ENCODE peak calls at places on chromosomes 7 and 10, in five cellular contexts. N is choroid plexus epithelial cell; Q is stimulated activated CD4-positive, alpha-beta T cell treated with anti-CD3 and anti-CD28 coated beads, Interleukin-1b, Interleukin-23, amount 100 ng/mL, for 24 hours; V is tibial nerve; P is stimulated activated naive CD8-positive, alpha-beta T cell treated with anti-CD3 and anti-CD28 coated beads, Interleukin-15, amount 100 ng/mL, for 72 hours. G is an unnamed sample.

GRCh38 chr7:25952277-25953057 is 199.5 kb upstream of the NFE2L3 start:
- DNase-seq in N (no peak), Q (no peak), V (no peak), P (no peak), G (no peak)

GRCh38 chr7:110130669-110131068 is 960.3 kb upstream of the LRRN3 start:
- DNase-seq in N (peak; percentile 24), Q (no peak), V (no peak), P (no peak), G (no peak)

GRCh38 chr10:126357169-126357568 is 31.1 kb downstream of the ADAM12 start:
- DNase-seq in N (no peak), Q (no peak), V (no peak), P (no peak), G (no peak)

GRCh38 chr7:31758770-31759169 is 71.8 kb downstream of the PPP1R17 start:
- DNase-seq in N (no peak), Q (no peak), V (no peak), P (no peak), G (no peak)

GRCh38 chr7:31492086-31492485 is 21.8 kb upstream of the ITPRID1 start:
- DNase-seq in N (no peak), Q (no peak), V (no peak), P (no peak), G (no peak)

GRCh38 chr7:74454059-74454947 is 597 bp downstream of the GTF2IRD1 start:
- DNase-seq in N (no peak), Q (no peak), V (no peak), P (peak; percentile 31), G (no peak)

GRCh38 chr7:81845628-81846259 is 75.9 kb upstream of the HGF start:
- DNase-seq in N (peak; percentile 84), Q (no peak), V (no peak), P (no peak), G (no peak)

GRCh38 chr7:16420649-16421332 is 547 bp downstream of the CRPPA start:
- DNase-seq in N (peak; percentile 95), Q (peak; percentile 47), V (peak; percentile 68), P (peak; percentile 92), G (peak; percentile 14)

GRCh38 chr7:128831178-128831993 is 1.2 kb downstream of the FLNC start:
- DNase-seq in N (peak; percentile 66), Q (no peak), V (no peak), P (no peak), G (no peak)

GRCh38 chr10:95770084-95770720 is 14.2 kb downstream of the ENTPD1 start:
- DNase-seq in N (no peak), Q (no peak), V (no peak), P (no peak), G (no peak)

GRCh38 chr10:23384364-23384763 is 39.8 kb upstream of the C10orf67 start:
- DNase-seq in N (peak; percentile 43), Q (no peak), V (no peak), P (no peak), G (no peak)

GRCh38 chr7:108063520-108063933 is 60.6 kb upstream of the LAMB1 start:
- DNase-seq in N (no peak), Q (no peak), V (no peak), P (peak; percentile 15), G (no peak)

GRCh38 chr7:140214075-140214684 is 37.4 kb upstream of the KDM7A start:
- DNase-seq in N (peak; percentile 48), Q (no peak), V (no peak), P (no peak), G (no peak)

GRCh38 chr7:73361340-73361739 is 33.4 kb downstream of the FKBP6 start:
- DNase-seq in N (no peak), Q (no peak), V (no peak), P (no peak), G (no peak)

GRCh38 chr7:13912740-13913320 is 76.6 kb downstream of the ETV1 start:
- DNase-seq in N (no peak), Q (no peak), V (no peak), P (no peak), G (no peak)

GRCh38 chr7:638256-639011 is 88.1 kb upstream of the DNAAF5 start:
- DNase-seq in N (no peak), Q (no peak), V (no peak), P (no peak), G (no peak)

GRCh38 chr7:95690367-95690947 is 81.9 kb upstream of the DYNC1I1 start:
- DNase-seq in N (peak; percentile 70), Q (no peak), V (no peak), P (peak; percentile 9), G (no peak)

GRCh38 chr7:6340241-6340640 is 67.8 kb upstream of the CYTH3 start:
- DNase-seq in N (no peak), Q (no peak), V (no peak), P (no peak), G (no peak)

GRCh38 chr10:1050555-1050954 is 1.6 kb upstream of the IDI1 start:
- DNase-seq in N (no peak), Q (no peak), V (no peak), P (peak; percentile 54), G (no peak)

GRCh38 chr7:76364198-76364584 is 5.4 kb upstream of the YWHAG start:
- DNase-seq in N (peak; percentile 77), Q (no peak), V (no peak), P (no peak), G (no peak)

GRCh38 chr7:108190891-108191290 is 60.7 kb upstream of the LAMB4 start:
- DNase-seq in N (no peak), Q (no peak), V (no peak), P (no peak), G (no peak)

GRCh38 chr7:19538036-19538435 is 170.8 kb downstream of the POLR1F start:
- DNase-seq in N (peak; percentile 63), Q (no peak), V (no peak), P (no peak), G (no peak)

GRCh38 chr10:36097696-36098095 is 455.6 kb upstream of the FZD8 start:
- DNase-seq in N (no peak), Q (no peak), V (no peak), P (no peak), G (no peak)

GRCh38 chr10:8563478-8563877 is 509.0 kb downstream of the GATA3 start:
- DNase-seq in N (no peak), Q (no peak), V (no peak), P (no peak), G (no peak)

GRCh38 chr10:11406746-11407145 is 204.7 kb downstream of the USP6NL start:
- DNase-seq in N (no peak), Q (no peak), V (no peak), P (no peak), G (no peak)

G was measured in GM12891.